ENCODE peak calls at places on chromosome 15, in six cellular contexts. One of them, this sample, is unnamed.

GRCh38 chr15:78727561-78727960 is 83.7 kb downstream of the ADAMTS7 start:
- DNase-seq in colonic mucosa: no peak
- DNase-seq in HTR-8/SVneo: peak
- DNase-seq in epithelial cell of esophagus: peak
- DNase-seq in ACHN: no peak
- DNase-seq in pons: no peak
- DNase-seq in this sample: no peak

GRCh38 chr15:98547255-98547654 is 101.1 kb upstream of the IGF1R start:
- DNase-seq in colonic mucosa: no peak
- DNase-seq in ACHN: no peak
- DNase-seq in pons: no peak
- DNase-seq in HTR-8/SVneo: no peak
- DNase-seq in epithelial cell of esophagus: no peak
- DNase-seq in this sample: no peak

GRCh38 chr15:85756411-85757072 is 38.2 kb downstream of the KLHL25 start:
- DNase-seq in colonic mucosa: no peak
- DNase-seq in HTR-8/SVneo: no peak
- DNase-seq in epithelial cell of esophagus: peak
- DNase-seq in ACHN: no peak
- DNase-seq in pons: no peak
- DNase-seq in this sample: no peak

GRCh38 chr15:66394472-66394871 is 7.8 kb downstream of the MAP2K1 start:
- DNase-seq in pons: no peak
- DNase-seq in epithelial cell of esophagus: no peak
- DNase-seq in ACHN: no peak
- DNase-seq in HTR-8/SVneo: no peak
- DNase-seq in colonic mucosa: no peak
- DNase-seq in this sample: no peak

GRCh38 chr15:41930867-41931222 is 37.0 kb upstream of the SPTBN5 start:
- DNase-seq in HTR-8/SVneo: no peak
- DNase-seq in colonic mucosa: no peak
- DNase-seq in epithelial cell of esophagus: no peak
- DNase-seq in pons: no peak
- DNase-seq in ACHN: no peak
- DNase-seq in this sample: no peak

GRCh38 chr15:70047386-70048195 is 50.1 kb downstream of the TLE3 start:
- DNase-seq in ACHN: no peak
- DNase-seq in epithelial cell of esophagus: no peak
- DNase-seq in colonic mucosa: no peak
- DNase-seq in HTR-8/SVneo: no peak
- DNase-seq in pons: no peak
- DNase-seq in this sample: no peak

GRCh38 chr15:100043732-100044131 is 298.0 kb downstream of the ADAMTS17 start:
- DNase-seq in HTR-8/SVneo: no peak
- DNase-seq in colonic mucosa: no peak
- DNase-seq in pons: no peak
- DNase-seq in epithelial cell of esophagus: no peak
- DNase-seq in ACHN: no peak
- DNase-seq in this sample: no peak

GRCh38 chr15:28983432-28984311 is 97.9 kb downstream of the APBA2 start:
- DNase-seq in HTR-8/SVneo: no peak
- DNase-seq in ACHN: no peak
- DNase-seq in pons: no peak
- DNase-seq in epithelial cell of esophagus: no peak
- DNase-seq in colonic mucosa: no peak
- DNase-seq in this sample: no peak

GRCh38 chr15:60000113-60000823 is 3.8 kb upstream of the FOXB1 start:
- DNase-seq in HTR-8/SVneo: no peak
- DNase-seq in pons: no peak
- DNase-seq in ACHN: no peak
- DNase-seq in epithelial cell of esophagus: no peak
- DNase-seq in colonic mucosa: no peak
- DNase-seq in this sample: no peak

GRCh38 chr15:68330911-68331310 is 53.4 kb downstream of the FEM1B start:
- DNase-seq in pons: peak
- DNase-seq in colonic mucosa: no peak
- DNase-seq in ACHN: no peak
- DNase-seq in HTR-8/SVneo: no peak
- DNase-seq in epithelial cell of esophagus: no peak
- DNase-seq in this sample: no peak

GRCh38 chr15:35194296-35194695 is 109.2 kb upstream of the NANOGP8 start:
- DNase-seq in pons: no peak
- DNase-seq in colonic mucosa: no peak
- DNase-seq in epithelial cell of esophagus: peak
- DNase-seq in HTR-8/SVneo: no peak
- DNase-seq in ACHN: no peak
- DNase-seq in this sample: no peak

GRCh38 chr15:86588413-86588812 is 508.7 kb downstream of the AGBL1 start:
- DNase-seq in colonic mucosa: no peak
- DNase-seq in HTR-8/SVneo: no peak
- DNase-seq in pons: no peak
- DNase-seq in ACHN: no peak
- DNase-seq in epithelial cell of esophagus: no peak
- DNase-seq in this sample: no peak

This sample was measured in H54.